ENCODE peak calls at places on chromosomes 7 and 10, in four cellular contexts. A is dorsolateral prefrontal cortex, I is uterus, E is tibial nerve. M is an unnamed sample.

GRCh38 chr7:47336178-47337020 is 245.5 kb downstream of the TNS3 start:
- DNase-seq in A (peak; percentile 40), I (no peak), E (no peak), M (no peak)

GRCh38 chr10:102677736-102678354 is 33.6 kb downstream of the TRIM8 start:
- DNase-seq in A (no peak), I (no peak), E (no peak), M (no peak)

GRCh38 chr7:32453286-32454011 is 36.7 kb downstream of the LSM5 start:
- DNase-seq in A (no peak), I (no peak), E (no peak), M (no peak)

GRCh38 chr10:71076473-71077142 is 135.8 kb upstream of the UNC5B start:
- DNase-seq in A (no peak), I (no peak), E (no peak), M (no peak)

GRCh38 chr7:27419581-27420177 is 177.1 kb downstream of the EVX1 start:
- DNase-seq in A (no peak), I (no peak), E (no peak), M (no peak)

GRCh38 chr7:81919494-81919893 is 149.6 kb upstream of the HGF start:
- DNase-seq in A (no peak), I (no peak), E (no peak), M (no peak)

GRCh38 chr10:86782691-86783418 is 26.4 kb downstream of the BMPR1A start:
- DNase-seq in A (no peak), I (no peak), E (no peak), M (no peak)

GRCh38 chr10:132960071-132960472 is 17.7 kb upstream of the CFAP46 start:
- DNase-seq in A (no peak), I (no peak), E (no peak), M (no peak)

GRCh38 chr10:95792874-95793285 is 36.9 kb downstream of the ENTPD1 start:
- DNase-seq in A (no peak), I (no peak), E (peak; percentile 38), M (peak; percentile 38)

GRCh38 chr10:88642254-88642653 is 22.0 kb upstream of the LIPF start:
- DNase-seq in A (no peak), I (no peak), E (no peak), M (no peak)

GRCh38 chr7:2720024-2720423 is 32.0 kb downstream of the AMZ1 start:
- DNase-seq in A (no peak), I (no peak), E (no peak), M (no peak)

GRCh38 chr10:23694921-23695824 is 256.3 kb downstream of the OTUD1 start:
- DNase-seq in A (no peak), I (no peak), E (no peak), M (no peak)

GRCh38 chr10:23694446-23694920 is 255.6 kb downstream of the OTUD1 start:
- DNase-seq in A (peak; percentile 43), I (no peak), E (no peak), M (no peak)

GRCh38 chr10:23695825-23696420 is 257.0 kb downstream of the OTUD1 start:
- DNase-seq in A (no peak), I (no peak), E (no peak), M (no peak)

GRCh38 chr10:23693895-23694294 is 255.0 kb downstream of the OTUD1 start:
- DNase-seq in A (peak; percentile 27), I (no peak), E (no peak), M (no peak)

GRCh38 chr10:23696476-23696875 is 257.6 kb downstream of the OTUD1 start:
- DNase-seq in A (no peak), I (no peak), E (no peak), M (no peak)
- H3K4me3 ChIP-seq in A (peak overlapping the region; percentile 51), I (no peak overlapping the region), E (no peak overlapping the region), M (no peak overlapping the region)

GRCh38 chr7:120273476-120273975 is 551 bp downstream of the KCND2 start:
- DNase-seq in A (peak; percentile 55), I (peak; percentile 55), E (no peak), M (no peak)

GRCh38 chr7:120272261-120272895 is 597 bp upstream of the KCND2 start:
- DNase-seq in A (no peak), I (peak; percentile 27), E (no peak), M (peak; percentile 21)

GRCh38 chr7:120274482-120274881 is 1.5 kb downstream of the KCND2 start:
- DNase-seq in A (no peak), I (peak; percentile 14), E (no peak), M (no peak)

GRCh38 chr7:120274899-120275298 is 1.9 kb downstream of the KCND2 start:
- DNase-seq in A (no peak), I (no peak), E (no peak), M (no peak)

DNA sequence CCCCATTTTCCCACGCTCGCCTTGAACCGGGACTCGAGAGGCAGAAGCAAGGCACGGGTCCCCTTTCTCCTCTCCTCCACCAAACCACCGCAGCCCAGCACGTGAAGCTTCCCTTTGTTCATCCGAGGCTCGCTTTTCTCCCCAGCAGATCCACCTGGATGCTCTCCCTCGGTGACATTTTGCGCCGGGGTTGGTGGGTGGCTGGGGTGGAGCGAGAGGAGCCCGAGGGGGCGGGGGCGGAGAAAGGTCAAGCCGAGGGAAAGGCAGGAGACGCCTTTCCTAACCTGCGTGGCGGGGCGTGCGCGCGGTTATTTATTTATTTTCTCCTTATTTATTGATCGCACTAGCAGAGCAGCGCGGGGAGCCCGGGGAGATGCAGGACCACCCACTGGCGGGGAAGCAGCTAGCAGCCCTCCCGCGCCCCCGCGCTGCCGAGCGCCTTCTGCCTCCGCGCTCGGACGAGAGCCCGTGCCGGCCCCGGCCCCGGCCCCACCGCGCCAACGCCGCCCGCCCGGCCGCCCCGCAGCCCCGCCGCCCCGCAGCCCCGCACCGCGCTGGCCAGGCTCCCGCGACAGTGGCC is at the start of gene KCND2:
- DNase-seq in A (peak; percentile 50), I (peak; percentile 33), E (no peak), M (no peak)
- H3K4me3 ChIP-seq in A (peak within 1 kb of the TSS; percentile 55), I (peak within 1 kb of the TSS; percentile 53), E (peak within 1 kb of the TSS; percentile 52), M (peak within 1 kb of the TSS; percentile 52)

DNA sequence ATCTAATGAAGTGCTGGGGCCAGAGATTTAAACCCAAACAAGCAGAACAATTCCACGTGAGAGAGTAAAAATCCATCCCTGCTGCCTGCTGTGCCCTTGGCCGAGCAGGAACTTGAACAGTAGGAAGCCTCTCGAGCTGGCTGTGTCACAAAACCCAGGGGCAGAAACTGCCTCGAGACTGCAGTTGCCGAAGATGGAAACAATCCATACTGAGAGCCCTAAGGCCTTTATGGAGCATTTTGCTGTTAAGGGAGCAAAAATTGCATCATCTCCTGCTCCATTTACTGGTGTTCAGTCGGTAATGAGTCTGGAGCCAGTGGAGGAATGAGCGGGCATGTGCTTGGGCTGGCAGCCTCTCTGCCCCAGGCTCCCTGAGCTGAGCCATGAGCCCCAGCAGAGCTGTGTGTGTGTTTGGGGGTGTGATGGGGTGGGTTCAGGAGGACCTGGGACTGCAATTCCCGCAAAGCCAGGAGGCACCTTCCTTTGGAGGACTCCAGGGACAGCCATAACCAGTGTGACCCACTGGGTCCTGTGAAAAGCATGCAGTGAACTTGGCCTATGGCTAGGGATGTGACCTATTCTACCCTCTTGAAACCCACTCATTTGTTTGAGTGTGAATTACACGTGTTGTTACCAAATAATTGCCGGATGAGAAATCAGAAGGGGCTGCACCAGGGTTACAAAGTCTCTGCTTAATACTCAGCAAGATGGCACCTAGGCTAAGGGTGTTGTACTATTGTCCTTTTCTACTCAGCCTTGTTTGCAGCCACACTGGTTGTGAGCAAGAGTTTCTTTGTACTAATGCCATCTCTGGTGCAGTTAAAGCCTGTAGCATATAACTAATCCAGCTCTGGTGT is 58.4 kb downstream of the CDHR3 start:
- DNase-seq in A (no peak), I (no peak), E (no peak), M (no peak)
- H3K4me3 ChIP-seq in A (no peak overlapping the region), I (no peak overlapping the region), E (no peak overlapping the region), M (no peak overlapping the region)

GRCh38 chr10:77887631-77888355 is 38.8 kb downstream of the DLG5 start:
- DNase-seq in A (no peak), I (no peak), E (no peak), M (no peak)
- H3K4me3 ChIP-seq in A (no peak overlapping the region), I (peak overlapping the region; percentile 3), E (peak overlapping the region; percentile 33), M (no peak overlapping the region)

DNA sequence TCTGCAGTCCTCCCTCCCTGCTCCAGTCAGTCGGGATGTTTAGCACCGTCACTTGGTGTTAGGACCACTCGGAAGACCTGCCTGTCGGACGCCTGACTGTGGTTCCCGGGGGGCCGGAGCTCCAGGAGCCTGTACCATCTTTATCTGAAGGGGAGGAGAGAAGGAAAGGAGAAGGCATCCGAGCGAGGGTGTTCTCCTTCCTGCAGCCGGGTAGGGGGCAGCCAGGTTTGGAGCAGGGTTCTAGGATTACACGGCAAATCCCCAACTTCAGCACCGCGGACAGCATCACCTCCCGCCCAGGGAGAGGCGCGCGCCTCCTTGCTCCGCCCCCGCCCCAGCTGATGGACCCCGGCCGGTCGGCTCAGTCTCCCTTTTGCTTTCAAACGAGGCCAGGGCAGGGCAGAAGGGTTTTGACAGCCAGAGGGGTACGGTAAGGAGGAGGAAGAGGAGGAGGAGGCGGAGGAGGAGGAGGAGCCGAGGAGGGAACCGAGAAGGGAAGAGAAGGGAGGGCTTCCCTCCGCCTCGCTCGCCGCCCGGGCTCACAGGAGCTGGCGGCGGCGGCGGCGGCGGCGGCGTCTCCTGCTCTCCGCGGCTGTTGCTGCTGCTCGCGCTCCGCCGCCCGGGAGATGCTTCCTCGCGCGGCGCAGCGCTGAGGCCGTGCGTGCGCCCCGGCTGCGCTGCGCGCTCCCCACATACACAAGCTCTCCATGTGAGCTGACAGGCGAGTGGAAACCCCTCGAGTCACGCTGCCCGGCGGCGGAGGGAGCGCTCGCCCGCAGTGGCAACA is 743 bp upstream of the CNTNAP2 start:
- DNase-seq in A (peak; percentile 59), I (peak; percentile 15), E (no peak), M (no peak)
- H3K4me3 ChIP-seq in A (peak overlapping the region; percentile 49), I (no peak overlapping the region), E (peak overlapping the region; percentile 52), M (peak overlapping the region; percentile 48)

GRCh38 chr7:16592395-16592794 is 53.2 kb downstream of the ANKMY2 start:
- DNase-seq in A (no peak), I (no peak), E (no peak), M (no peak)
- H3K4me3 ChIP-seq in A (no peak overlapping the region), I (no peak overlapping the region), E (no peak overlapping the region), M (no peak overlapping the region)

DNA sequence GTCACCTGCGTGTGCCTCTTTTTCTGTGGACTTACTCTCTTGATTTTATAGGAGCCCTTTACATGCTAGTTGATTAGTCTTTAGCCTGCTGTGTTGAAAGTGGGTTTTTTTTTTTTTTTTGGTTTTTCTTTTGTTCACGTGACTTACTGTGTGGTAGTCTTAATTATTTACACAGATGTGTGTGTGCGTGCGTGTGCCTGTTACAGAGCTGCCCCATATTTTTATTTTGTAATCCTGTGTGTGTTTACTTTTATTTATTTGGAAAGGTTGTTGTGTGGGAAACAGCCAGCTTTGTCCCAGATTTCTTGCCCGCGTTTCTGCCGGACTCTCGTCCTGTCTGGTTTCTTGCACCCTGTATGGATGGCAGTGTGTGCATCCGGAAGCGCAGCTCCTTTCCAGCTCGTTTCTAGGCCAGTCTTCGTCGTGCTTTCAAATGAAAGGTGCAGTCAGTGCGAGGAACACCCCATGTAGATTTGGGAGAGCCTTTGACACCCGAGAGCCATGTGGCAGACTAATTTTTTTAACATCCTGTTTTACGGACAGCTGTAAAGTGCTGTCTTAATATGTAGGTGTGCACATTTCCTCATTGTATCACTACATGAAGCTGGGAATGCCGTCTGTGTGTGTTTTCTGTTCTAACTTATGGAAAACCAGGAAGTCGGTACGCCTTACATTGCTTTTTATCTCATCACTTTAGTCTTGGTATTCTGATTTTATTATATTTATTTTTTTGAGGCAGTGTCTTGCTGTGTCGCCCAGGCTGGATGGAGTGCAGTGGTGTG is 55.6 kb downstream of the DNAJB6 start:
- DNase-seq in A (no peak), I (no peak), E (no peak), M (no peak)
- H3K4me3 ChIP-seq in A (no peak overlapping the region), I (no peak overlapping the region), E (no peak overlapping the region), M (no peak overlapping the region)

M was measured in kidney epithelial cell.